ENCODE peak calls at places on chromosome 6, in nine cellular contexts. One of them, this sample, is unnamed.

GRCh38 chr6:52929321-52930164 is 20.0 kb upstream of the GSTA3 start:
- DNase-seq in activated CD4-positive, alpha-beta T cell treated with anti-CD3 and anti-CD28 coated beads, Interleukin-2, amount 50 U/mL, for 1 hour: no peak
- DNase-seq in endothelial cell: no peak
- DNase-seq in AG20443: peak
- DNase-seq in spleen: no peak
- DNase-seq in psoas muscle: no peak
- DNase-seq in ovary: no peak
- DNase-seq in HTR-8/SVneo: peak
- DNase-seq in foreskin fibroblast: peak
- DNase-seq in this sample: peak

GRCh38 chr6:34138924-34139323 is 7.0 kb downstream of the GRM4 start:
- DNase-seq in endothelial cell: no peak
- DNase-seq in activated CD4-positive, alpha-beta T cell treated with anti-CD3 and anti-CD28 coated beads, Interleukin-2, amount 50 U/mL, for 1 hour: no peak
- DNase-seq in HTR-8/SVneo: no peak
- DNase-seq in psoas muscle: no peak
- DNase-seq in AG20443: no peak
- DNase-seq in foreskin fibroblast: no peak
- DNase-seq in spleen: no peak
- DNase-seq in ovary: no peak
- DNase-seq in this sample: no peak

GRCh38 chr6:110103260-110103659 is 76.2 kb downstream of the WASF1 start:
- DNase-seq in psoas muscle: no peak
- DNase-seq in HTR-8/SVneo: no peak
- DNase-seq in foreskin fibroblast: no peak
- DNase-seq in ovary: no peak
- DNase-seq in spleen: no peak
- DNase-seq in activated CD4-positive, alpha-beta T cell treated with anti-CD3 and anti-CD28 coated beads, Interleukin-2, amount 50 U/mL, for 1 hour: no peak
- DNase-seq in endothelial cell: no peak
- DNase-seq in AG20443: no peak
- DNase-seq in this sample: no peak

GRCh38 chr6:159979136-159979874 is 10.4 kb downstream of the IGF2R start:
- DNase-seq in AG20443: peak
- DNase-seq in endothelial cell: no peak
- DNase-seq in HTR-8/SVneo: no peak
- DNase-seq in ovary: no peak
- DNase-seq in foreskin fibroblast: no peak
- DNase-seq in psoas muscle: peak
- DNase-seq in activated CD4-positive, alpha-beta T cell treated with anti-CD3 and anti-CD28 coated beads, Interleukin-2, amount 50 U/mL, for 1 hour: peak
- DNase-seq in spleen: peak
- DNase-seq in this sample: peak

GRCh38 chr6:14547284-14548001 is 429.9 kb downstream of the CD83 start:
- DNase-seq in spleen: no peak
- DNase-seq in foreskin fibroblast: no peak
- DNase-seq in HTR-8/SVneo: no peak
- DNase-seq in endothelial cell: no peak
- DNase-seq in psoas muscle: no peak
- DNase-seq in AG20443: no peak
- DNase-seq in activated CD4-positive, alpha-beta T cell treated with anti-CD3 and anti-CD28 coated beads, Interleukin-2, amount 50 U/mL, for 1 hour: no peak
- DNase-seq in ovary: no peak
- DNase-seq in this sample: no peak

GRCh38 chr6:2158596-2159271 is 86.7 kb downstream of the GMDS start:
- DNase-seq in HTR-8/SVneo: no peak
- DNase-seq in activated CD4-positive, alpha-beta T cell treated with anti-CD3 and anti-CD28 coated beads, Interleukin-2, amount 50 U/mL, for 1 hour: no peak
- DNase-seq in endothelial cell: peak
- DNase-seq in psoas muscle: no peak
- DNase-seq in foreskin fibroblast: no peak
- DNase-seq in AG20443: peak
- DNase-seq in ovary: no peak
- DNase-seq in spleen: no peak
- DNase-seq in this sample: peak

GRCh38 chr6:17439243-17439993 is 46.0 kb downstream of the CAP2 start:
- DNase-seq in ovary: no peak
- DNase-seq in foreskin fibroblast: no peak
- DNase-seq in endothelial cell: no peak
- DNase-seq in AG20443: no peak
- DNase-seq in HTR-8/SVneo: no peak
- DNase-seq in psoas muscle: no peak
- DNase-seq in activated CD4-positive, alpha-beta T cell treated with anti-CD3 and anti-CD28 coated beads, Interleukin-2, amount 50 U/mL, for 1 hour: no peak
- DNase-seq in spleen: no peak
- DNase-seq in this sample: no peak

GRCh38 chr6:169957351-169957963 is 206.0 kb downstream of the ERMARD start:
- DNase-seq in spleen: peak
- DNase-seq in psoas muscle: no peak
- DNase-seq in AG20443: no peak
- DNase-seq in ovary: no peak
- DNase-seq in endothelial cell: no peak
- DNase-seq in HTR-8/SVneo: no peak
- DNase-seq in activated CD4-positive, alpha-beta T cell treated with anti-CD3 and anti-CD28 coated beads, Interleukin-2, amount 50 U/mL, for 1 hour: no peak
- DNase-seq in foreskin fibroblast: no peak
- DNase-seq in this sample: no peak

GRCh38 chr6:103079867-103080266 is 1686.4 kb downstream of the GRIK2 start:
- DNase-seq in AG20443: no peak
- DNase-seq in spleen: no peak
- DNase-seq in HTR-8/SVneo: no peak
- DNase-seq in psoas muscle: no peak
- DNase-seq in activated CD4-positive, alpha-beta T cell treated with anti-CD3 and anti-CD28 coated beads, Interleukin-2, amount 50 U/mL, for 1 hour: no peak
- DNase-seq in foreskin fibroblast: no peak
- DNase-seq in ovary: no peak
- DNase-seq in endothelial cell: no peak
- DNase-seq in this sample: no peak

GRCh38 chr6:138818496-138819194 is 22.8 kb downstream of the ECT2L start:
- DNase-seq in HTR-8/SVneo: no peak
- DNase-seq in foreskin fibroblast: no peak
- DNase-seq in ovary: no peak
- DNase-seq in activated CD4-positive, alpha-beta T cell treated with anti-CD3 and anti-CD28 coated beads, Interleukin-2, amount 50 U/mL, for 1 hour: no peak
- DNase-seq in spleen: no peak
- DNase-seq in AG20443: no peak
- DNase-seq in endothelial cell: no peak
- DNase-seq in psoas muscle: no peak
- DNase-seq in this sample: no peak

GRCh38 chr6:85405175-85405852 is 44.6 kb upstream of the NT5E start:
- DNase-seq in AG20443: no peak
- DNase-seq in ovary: no peak
- DNase-seq in foreskin fibroblast: no peak
- DNase-seq in activated CD4-positive, alpha-beta T cell treated with anti-CD3 and anti-CD28 coated beads, Interleukin-2, amount 50 U/mL, for 1 hour: no peak
- DNase-seq in spleen: no peak
- DNase-seq in HTR-8/SVneo: no peak
- DNase-seq in endothelial cell: no peak
- DNase-seq in psoas muscle: no peak
- DNase-seq in this sample: no peak

GRCh38 chr6:142207265-142207877 is 60.3 kb downstream of the VTA1 start:
- DNase-seq in spleen: no peak
- DNase-seq in ovary: no peak
- DNase-seq in HTR-8/SVneo: peak
- DNase-seq in psoas muscle: peak
- DNase-seq in endothelial cell: peak
- DNase-seq in foreskin fibroblast: peak
- DNase-seq in AG20443: peak
- DNase-seq in activated CD4-positive, alpha-beta T cell treated with anti-CD3 and anti-CD28 coated beads, Interleukin-2, amount 50 U/mL, for 1 hour: peak
- DNase-seq in this sample: peak

GRCh38 chr6:83960704-83961103 is 72.9 kb upstream of the MRAP2 start:
- DNase-seq in HTR-8/SVneo: no peak
- DNase-seq in psoas muscle: no peak
- DNase-seq in ovary: no peak
- DNase-seq in AG20443: no peak
- DNase-seq in endothelial cell: no peak
- DNase-seq in foreskin fibroblast: no peak
- DNase-seq in spleen: no peak
- DNase-seq in activated CD4-positive, alpha-beta T cell treated with anti-CD3 and anti-CD28 coated beads, Interleukin-2, amount 50 U/mL, for 1 hour: no peak
- DNase-seq in this sample: no peak

GRCh38 chr6:21438237-21438985 is 155.1 kb upstream of the SOX4 start:
- DNase-seq in psoas muscle: no peak
- DNase-seq in activated CD4-positive, alpha-beta T cell treated with anti-CD3 and anti-CD28 coated beads, Interleukin-2, amount 50 U/mL, for 1 hour: no peak
- DNase-seq in HTR-8/SVneo: no peak
- DNase-seq in endothelial cell: no peak
- DNase-seq in ovary: no peak
- DNase-seq in foreskin fibroblast: no peak
- DNase-seq in AG20443: no peak
- DNase-seq in spleen: no peak
- DNase-seq in this sample: no peak

GRCh38 chr6:52598123-52598823 is 21.4 kb upstream of the TRAM2 start:
- DNase-seq in spleen: no peak
- DNase-seq in HTR-8/SVneo: peak
- DNase-seq in activated CD4-positive, alpha-beta T cell treated with anti-CD3 and anti-CD28 coated beads, Interleukin-2, amount 50 U/mL, for 1 hour: no peak
- DNase-seq in foreskin fibroblast: peak
- DNase-seq in AG20443: peak
- DNase-seq in psoas muscle: peak
- DNase-seq in endothelial cell: peak
- DNase-seq in ovary: peak
- DNase-seq in this sample: peak

GRCh38 chr6:154543638-154544037 is 33.2 kb upstream of the CNKSR3 start:
- DNase-seq in ovary: no peak
- DNase-seq in spleen: no peak
- DNase-seq in endothelial cell: no peak
- DNase-seq in foreskin fibroblast: no peak
- DNase-seq in HTR-8/SVneo: no peak
- DNase-seq in activated CD4-positive, alpha-beta T cell treated with anti-CD3 and anti-CD28 coated beads, Interleukin-2, amount 50 U/mL, for 1 hour: no peak
- DNase-seq in AG20443: no peak
- DNase-seq in psoas muscle: no peak
- DNase-seq in this sample: no peak

GRCh38 chr6:106908386-106908840 is 66.1 kb downstream of the CD24 start:
- DNase-seq in spleen: no peak
- DNase-seq in psoas muscle: no peak
- DNase-seq in AG20443: peak
- DNase-seq in ovary: no peak
- DNase-seq in endothelial cell: no peak
- DNase-seq in HTR-8/SVneo: no peak
- DNase-seq in activated CD4-positive, alpha-beta T cell treated with anti-CD3 and anti-CD28 coated beads, Interleukin-2, amount 50 U/mL, for 1 hour: no peak
- DNase-seq in foreskin fibroblast: no peak
- DNase-seq in this sample: no peak

GRCh38 chr6:146689806-146690205 is 91.0 kb downstream of the ADGB start:
- DNase-seq in endothelial cell: no peak
- DNase-seq in HTR-8/SVneo: no peak
- DNase-seq in ovary: no peak
- DNase-seq in spleen: no peak
- DNase-seq in psoas muscle: no peak
- DNase-seq in activated CD4-positive, alpha-beta T cell treated with anti-CD3 and anti-CD28 coated beads, Interleukin-2, amount 50 U/mL, for 1 hour: no peak
- DNase-seq in foreskin fibroblast: no peak
- DNase-seq in AG20443: no peak
- DNase-seq in this sample: no peak

GRCh38 chr6:93580441-93580840 is 161.1 kb upstream of the EPHA7 start:
- DNase-seq in endothelial cell: no peak
- DNase-seq in AG20443: no peak
- DNase-seq in foreskin fibroblast: no peak
- DNase-seq in HTR-8/SVneo: no peak
- DNase-seq in spleen: no peak
- DNase-seq in psoas muscle: no peak
- DNase-seq in ovary: no peak
- DNase-seq in activated CD4-positive, alpha-beta T cell treated with anti-CD3 and anti-CD28 coated beads, Interleukin-2, amount 50 U/mL, for 1 hour: no peak
- DNase-seq in this sample: no peak

GRCh38 chr6:30450908-30451818 is 38.1 kb upstream of the HLA-E start:
- DNase-seq in activated CD4-positive, alpha-beta T cell treated with anti-CD3 and anti-CD28 coated beads, Interleukin-2, amount 50 U/mL, for 1 hour: peak
- DNase-seq in HTR-8/SVneo: no peak
- DNase-seq in AG20443: peak
- DNase-seq in spleen: peak
- DNase-seq in psoas muscle: peak
- DNase-seq in ovary: no peak
- DNase-seq in endothelial cell: peak
- DNase-seq in foreskin fibroblast: peak
- DNase-seq in this sample: no peak

GRCh38 chr6:2763345-2763841 is 1.8 kb upstream of the WRNIP1 start:
- DNase-seq in activated CD4-positive, alpha-beta T cell treated with anti-CD3 and anti-CD28 coated beads, Interleukin-2, amount 50 U/mL, for 1 hour: no peak
- DNase-seq in psoas muscle: peak
- DNase-seq in AG20443: no peak
- DNase-seq in spleen: peak
- DNase-seq in foreskin fibroblast: no peak
- DNase-seq in HTR-8/SVneo: no peak
- DNase-seq in endothelial cell: no peak
- DNase-seq in ovary: peak
- DNase-seq in this sample: peak

GRCh38 chr6:25713802-25714201 is 40.7 kb upstream of the SLC17A4 start:
- DNase-seq in ovary: no peak
- DNase-seq in activated CD4-positive, alpha-beta T cell treated with anti-CD3 and anti-CD28 coated beads, Interleukin-2, amount 50 U/mL, for 1 hour: no peak
- DNase-seq in endothelial cell: no peak
- DNase-seq in spleen: no peak
- DNase-seq in foreskin fibroblast: no peak
- DNase-seq in AG20443: no peak
- DNase-seq in HTR-8/SVneo: no peak
- DNase-seq in psoas muscle: no peak
- DNase-seq in this sample: no peak